ENCODE peak calls at places on chromosomes 5 and 9, in ten cellular contexts. One of them, this sample, is unnamed.

GRCh38 chr5:143605403-143606005 is 202.0 kb upstream of the NR3C1 start:
- DNase-seq in upper lobe of left lung: no peak
- DNase-seq in esophagus squamous epithelium: no peak
- DNase-seq in transverse colon: peak; percentile 14
- DNase-seq in right lobe of liver: no peak
- DNase-seq in stomach: no peak
- DNase-seq in heart left ventricle: peak; percentile 28
- DNase-seq in A549: no peak
- DNase-seq in IMR-90: peak; percentile 46
- DNase-seq in ovary: no peak
- DNase-seq in this sample: peak; percentile 36

GRCh38 chr5:8329773-8330172 is 460.8 kb downstream of the MTRR start:
- DNase-seq in heart left ventricle: no peak
- DNase-seq in stomach: no peak
- DNase-seq in right lobe of liver: no peak
- DNase-seq in IMR-90: peak; percentile 48
- DNase-seq in upper lobe of left lung: no peak
- DNase-seq in A549: no peak
- DNase-seq in transverse colon: no peak
- DNase-seq in esophagus squamous epithelium: no peak
- DNase-seq in ovary: no peak
- DNase-seq in this sample: no peak

GRCh38 chr5:143205386-143205785 is 198.1 kb downstream of the NR3C1 start:
- DNase-seq in heart left ventricle: no peak
- DNase-seq in stomach: no peak
- DNase-seq in transverse colon: no peak
- DNase-seq in esophagus squamous epithelium: no peak
- DNase-seq in IMR-90: peak; percentile 94
- DNase-seq in upper lobe of left lung: no peak
- DNase-seq in ovary: no peak
- DNase-seq in right lobe of liver: no peak
- DNase-seq in A549: no peak
- DNase-seq in this sample: no peak

GRCh38 chr9:130498918-130499698 is 54.3 kb downstream of the ASS1 start:
- DNase-seq in IMR-90: no peak
- DNase-seq in ovary: no peak
- DNase-seq in right lobe of liver: peak; percentile 91
- DNase-seq in transverse colon: no peak
- DNase-seq in esophagus squamous epithelium: no peak
- DNase-seq in upper lobe of left lung: no peak
- DNase-seq in A549: no peak
- DNase-seq in heart left ventricle: no peak
- DNase-seq in stomach: no peak
- DNase-seq in this sample: peak; percentile 65

GRCh38 chr5:13478831-13479465 is 465.5 kb downstream of the DNAH5 start:
- DNase-seq in right lobe of liver: peak; percentile 44
- DNase-seq in ovary: no peak
- DNase-seq in stomach: peak; percentile 50
- DNase-seq in esophagus squamous epithelium: no peak
- DNase-seq in upper lobe of left lung: no peak
- DNase-seq in IMR-90: peak; percentile 46
- DNase-seq in A549: peak; percentile 43
- DNase-seq in heart left ventricle: no peak
- DNase-seq in transverse colon: no peak
- DNase-seq in this sample: peak; percentile 46

GRCh38 chr5:661891-662750 is 31.0 kb downstream of the TPPP start:
- DNase-seq in IMR-90: no peak
- DNase-seq in esophagus squamous epithelium: no peak
- DNase-seq in upper lobe of left lung: peak; percentile 82
- DNase-seq in transverse colon: no peak
- DNase-seq in ovary: peak; percentile 20
- DNase-seq in stomach: no peak
- DNase-seq in right lobe of liver: peak; percentile 42
- DNase-seq in heart left ventricle: no peak
- DNase-seq in A549: no peak
- DNase-seq in this sample: no peak

GRCh38 chr9:22158983-22159382 is 149.9 kb upstream of the CDKN2B start:
- DNase-seq in esophagus squamous epithelium: no peak
- DNase-seq in stomach: peak; percentile 27
- DNase-seq in IMR-90: peak; percentile 91
- DNase-seq in right lobe of liver: no peak
- DNase-seq in A549: no peak
- DNase-seq in upper lobe of left lung: no peak
- DNase-seq in ovary: peak; percentile 27
- DNase-seq in heart left ventricle: peak; percentile 41
- DNase-seq in transverse colon: peak; percentile 18
- DNase-seq in this sample: peak; percentile 39

GRCh38 chr5:27830551-27830950 is 792.2 kb upstream of the CDH9 start:
- DNase-seq in transverse colon: no peak
- DNase-seq in esophagus squamous epithelium: no peak
- DNase-seq in A549: no peak
- DNase-seq in ovary: no peak
- DNase-seq in right lobe of liver: no peak
- DNase-seq in stomach: no peak
- DNase-seq in heart left ventricle: no peak
- DNase-seq in upper lobe of left lung: no peak
- DNase-seq in IMR-90: no peak
- DNase-seq in this sample: no peak

GRCh38 chr9:119375892-119376291 is 6.7 kb upstream of the BRINP1 start:
- DNase-seq in stomach: no peak
- DNase-seq in right lobe of liver: no peak
- DNase-seq in transverse colon: peak; percentile 9
- DNase-seq in A549: peak; percentile 10
- DNase-seq in IMR-90: no peak
- DNase-seq in upper lobe of left lung: no peak
- DNase-seq in esophagus squamous epithelium: no peak
- DNase-seq in ovary: no peak
- DNase-seq in heart left ventricle: no peak
- DNase-seq in this sample: peak; percentile 66

GRCh38 chr9:37371565-37372464 is 50.7 kb upstream of the GRHPR start:
- DNase-seq in A549: no peak
- DNase-seq in esophagus squamous epithelium: no peak
- DNase-seq in heart left ventricle: no peak
- DNase-seq in right lobe of liver: no peak
- DNase-seq in IMR-90: peak; percentile 58
- DNase-seq in stomach: no peak
- DNase-seq in transverse colon: no peak
- DNase-seq in upper lobe of left lung: no peak
- DNase-seq in ovary: no peak
- DNase-seq in this sample: no peak

GRCh38 chr9:112443200-112443599 is 43.4 kb upstream of the KIAA1958 start:
- DNase-seq in heart left ventricle: no peak
- DNase-seq in transverse colon: no peak
- DNase-seq in upper lobe of left lung: no peak
- DNase-seq in ovary: no peak
- DNase-seq in stomach: no peak
- DNase-seq in right lobe of liver: no peak
- DNase-seq in IMR-90: peak; percentile 15
- DNase-seq in A549: no peak
- DNase-seq in esophagus squamous epithelium: no peak
- DNase-seq in this sample: no peak

GRCh38 chr5:170249360-170249759 is 16.6 kb downstream of the C5orf58 start:
- DNase-seq in esophagus squamous epithelium: no peak
- DNase-seq in right lobe of liver: no peak
- DNase-seq in A549: no peak
- DNase-seq in upper lobe of left lung: no peak
- DNase-seq in IMR-90: no peak
- DNase-seq in heart left ventricle: no peak
- DNase-seq in stomach: no peak
- DNase-seq in transverse colon: no peak
- DNase-seq in ovary: no peak
- DNase-seq in this sample: no peak

GRCh38 chr5:132498152-132498551 is 7.6 kb upstream of the IRF1 start:
- DNase-seq in A549: peak; percentile 76
- DNase-seq in ovary: no peak
- DNase-seq in IMR-90: peak; percentile 75
- DNase-seq in right lobe of liver: peak; percentile 87
- DNase-seq in upper lobe of left lung: no peak
- DNase-seq in heart left ventricle: peak; percentile 60
- DNase-seq in stomach: peak; percentile 60
- DNase-seq in esophagus squamous epithelium: no peak
- DNase-seq in transverse colon: no peak
- DNase-seq in this sample: peak; percentile 74

GRCh38 chr5:74136276-74136675 is 504.3 kb downstream of the ENC1 start:
- DNase-seq in upper lobe of left lung: no peak
- DNase-seq in esophagus squamous epithelium: no peak
- DNase-seq in transverse colon: no peak
- DNase-seq in ovary: no peak
- DNase-seq in right lobe of liver: no peak
- DNase-seq in heart left ventricle: no peak
- DNase-seq in A549: no peak
- DNase-seq in IMR-90: no peak
- DNase-seq in stomach: no peak
- DNase-seq in this sample: no peak

GRCh38 chr5:93294184-93294583 is 286.8 kb downstream of the NR2F1-AS1 start:
- DNase-seq in esophagus squamous epithelium: no peak
- DNase-seq in IMR-90: peak; percentile 63
- DNase-seq in upper lobe of left lung: no peak
- DNase-seq in stomach: no peak
- DNase-seq in ovary: no peak
- DNase-seq in transverse colon: no peak
- DNase-seq in right lobe of liver: no peak
- DNase-seq in heart left ventricle: no peak
- DNase-seq in A549: no peak
- DNase-seq in this sample: no peak

GRCh38 chr5:39376293-39376714 is 12.0 kb upstream of the C9 start:
- DNase-seq in esophagus squamous epithelium: no peak
- DNase-seq in ovary: peak; percentile 25
- DNase-seq in heart left ventricle: no peak
- DNase-seq in right lobe of liver: no peak
- DNase-seq in stomach: no peak
- DNase-seq in IMR-90: peak; percentile 48
- DNase-seq in A549: peak; percentile 65
- DNase-seq in transverse colon: peak; percentile 27
- DNase-seq in upper lobe of left lung: no peak
- DNase-seq in this sample: no peak

GRCh38 chr5:12217039-12217438 is 312.8 kb upstream of the CTNND2 start:
- DNase-seq in right lobe of liver: no peak
- DNase-seq in A549: no peak
- DNase-seq in esophagus squamous epithelium: no peak
- DNase-seq in transverse colon: no peak
- DNase-seq in heart left ventricle: no peak
- DNase-seq in upper lobe of left lung: no peak
- DNase-seq in IMR-90: no peak
- DNase-seq in stomach: no peak
- DNase-seq in ovary: no peak
- DNase-seq in this sample: no peak

GRCh38 chr5:59140133-59140532 is 557.3 kb downstream of the RAB3C start:
- DNase-seq in ovary: no peak
- DNase-seq in heart left ventricle: no peak
- DNase-seq in esophagus squamous epithelium: no peak
- DNase-seq in right lobe of liver: no peak
- DNase-seq in transverse colon: no peak
- DNase-seq in upper lobe of left lung: no peak
- DNase-seq in IMR-90: no peak
- DNase-seq in stomach: no peak
- DNase-seq in A549: no peak
- DNase-seq in this sample: no peak
- H3K4me1 ChIP-seq in ovary: no peaks in the 10 kb centered on the region
- H3K4me1 ChIP-seq in heart left ventricle: no peaks in the 10 kb centered on the region
- H3K4me1 ChIP-seq in esophagus squamous epithelium: no peaks in the 10 kb centered on the region
- H3K4me1 ChIP-seq in right lobe of liver: no peaks in the 10 kb centered on the region
- H3K4me1 ChIP-seq in transverse colon: no peaks in the 10 kb centered on the region
- H3K4me1 ChIP-seq in upper lobe of left lung: no peaks in the 10 kb centered on the region
- H3K4me1 ChIP-seq in IMR-90: peaks cover 2% of the 10 kb centered on the region
- H3K4me1 ChIP-seq in stomach: peaks cover 5% of the 10 kb centered on the region
- H3K4me1 ChIP-seq in A549: peaks cover 94% of the 10 kb centered on the region
- H3K4me1 ChIP-seq in this sample: no peaks in the 10 kb centered on the region

GRCh38 chr5:131222731-131223130 is 41.1 kb upstream of the CDC42SE2 start:
- DNase-seq in stomach: no peak
- DNase-seq in ovary: no peak
- DNase-seq in right lobe of liver: no peak
- DNase-seq in IMR-90: no peak
- DNase-seq in esophagus squamous epithelium: no peak
- DNase-seq in heart left ventricle: no peak
- DNase-seq in upper lobe of left lung: no peak
- DNase-seq in transverse colon: no peak
- DNase-seq in A549: no peak
- DNase-seq in this sample: no peak

GRCh38 chr5:131223751-131224386 is 40.0 kb upstream of the CDC42SE2 start:
- DNase-seq in right lobe of liver: no peak
- DNase-seq in stomach: no peak
- DNase-seq in IMR-90: no peak
- DNase-seq in A549: no peak
- DNase-seq in esophagus squamous epithelium: no peak
- DNase-seq in ovary: no peak
- DNase-seq in upper lobe of left lung: no peak
- DNase-seq in heart left ventricle: no peak
- DNase-seq in transverse colon: no peak
- DNase-seq in this sample: no peak

GRCh38 chr5:131226899-131227298 is 37.0 kb upstream of the CDC42SE2 start:
- DNase-seq in IMR-90: peak; percentile 49
- DNase-seq in transverse colon: no peak
- DNase-seq in A549: no peak
- DNase-seq in ovary: no peak
- DNase-seq in right lobe of liver: no peak
- DNase-seq in esophagus squamous epithelium: no peak
- DNase-seq in stomach: no peak
- DNase-seq in upper lobe of left lung: no peak
- DNase-seq in heart left ventricle: no peak
- DNase-seq in this sample: no peak

GRCh38 chr5:131225282-131225974 is 38.4 kb upstream of the CDC42SE2 start:
- DNase-seq in ovary: no peak
- DNase-seq in IMR-90: no peak
- DNase-seq in stomach: no peak
- DNase-seq in esophagus squamous epithelium: no peak
- DNase-seq in right lobe of liver: no peak
- DNase-seq in transverse colon: peak; percentile 27
- DNase-seq in heart left ventricle: no peak
- DNase-seq in upper lobe of left lung: no peak
- DNase-seq in A549: no peak
- DNase-seq in this sample: no peak

GRCh38 chr5:131224387-131225191 is 39.3 kb upstream of the CDC42SE2 start:
- DNase-seq in stomach: no peak
- DNase-seq in A549: no peak
- DNase-seq in right lobe of liver: peak; percentile 55
- DNase-seq in IMR-90: no peak
- DNase-seq in ovary: no peak
- DNase-seq in heart left ventricle: peak; percentile 52
- DNase-seq in upper lobe of left lung: no peak
- DNase-seq in transverse colon: peak; percentile 59
- DNase-seq in esophagus squamous epithelium: no peak
- DNase-seq in this sample: peak; percentile 13
- TF ChIP-seq POLR2A in stomach: no peak
- TF ChIP-seq POLR2A in A549: no peak
- TF ChIP-seq POLR2A in right lobe of liver: no peak
- TF ChIP-seq POLR2A in IMR-90: no peak
- TF ChIP-seq POLR2A in ovary: no peak
- TF ChIP-seq POLR2A in heart left ventricle: no peak
- TF ChIP-seq POLR2A in upper lobe of left lung: no peak
- TF ChIP-seq POLR2A in transverse colon: no peak
- TF ChIP-seq POLR2A in esophagus squamous epithelium: no peak
- TF ChIP-seq POLR2A in this sample: no peak

GRCh38 chr9:101242651-101243050 is 142.2 kb downstream of the BAAT start:
- DNase-seq in esophagus squamous epithelium: no peak
- DNase-seq in A549: no peak
- DNase-seq in transverse colon: no peak
- DNase-seq in heart left ventricle: no peak
- DNase-seq in right lobe of liver: no peak
- DNase-seq in stomach: no peak
- DNase-seq in IMR-90: no peak
- DNase-seq in upper lobe of left lung: no peak
- DNase-seq in ovary: no peak
- DNase-seq in this sample: no peak
- H3K4me1 ChIP-seq in esophagus squamous epithelium: no peaks in the 10 kb centered on the region
- H3K4me1 ChIP-seq in A549: no peaks in the 10 kb centered on the region
- H3K4me1 ChIP-seq in transverse colon: no peaks in the 10 kb centered on the region
- H3K4me1 ChIP-seq in heart left ventricle: no peaks in the 10 kb centered on the region
- H3K4me1 ChIP-seq in right lobe of liver: no peaks in the 10 kb centered on the region
- H3K4me1 ChIP-seq in stomach: no peaks in the 10 kb centered on the region
- H3K4me1 ChIP-seq in IMR-90: no peaks in the 10 kb centered on the region
- H3K4me1 ChIP-seq in upper lobe of left lung: no peaks in the 10 kb centered on the region
- H3K4me1 ChIP-seq in ovary: no peaks in the 10 kb centered on the region
- H3K4me1 ChIP-seq in this sample: no peaks in the 10 kb centered on the region

GRCh38 chr9:124855944-124856773 is 2.9 kb downstream of the WDR38 start:
- DNase-seq in upper lobe of left lung: peak; percentile 61
- DNase-seq in heart left ventricle: no peak
- DNase-seq in transverse colon: no peak
- DNase-seq in right lobe of liver: no peak
- DNase-seq in stomach: no peak
- DNase-seq in A549: no peak
- DNase-seq in IMR-90: no peak
- DNase-seq in ovary: no peak
- DNase-seq in esophagus squamous epithelium: no peak
- DNase-seq in this sample: no peak
- TF ChIP-seq POLR2A in upper lobe of left lung: no peak
- TF ChIP-seq POLR2A in heart left ventricle: no peak
- TF ChIP-seq POLR2A in transverse colon: no peak
- TF ChIP-seq POLR2A in right lobe of liver: no peak
- TF ChIP-seq POLR2A in stomach: no peak
- TF ChIP-seq POLR2A in A549: no peak
- TF ChIP-seq POLR2A in IMR-90: no peak
- TF ChIP-seq POLR2A in ovary: no peak
- TF ChIP-seq POLR2A in esophagus squamous epithelium: no peak
- TF ChIP-seq POLR2A in this sample: no peak

This sample was measured in adrenal gland.